ENCODE peak calls at places on chromosomes 2 and 18, in five cellular contexts. Z is breast epithelium, C is COR-L47, W is amniotic stem cell, K is GM12865. J is an unnamed sample.

GRCh38 chr2:23670245-23670592 is 256.7 kb downstream of the ATAD2B start:
- DNase-seq in Z (no peak), C (no peak), W (no peak), K (no peak), J (no peak)

GRCh38 chr2:10790228-10790973 is 22.2 kb downstream of the PDIA6 start:
- DNase-seq in Z (no peak), C (no peak), W (no peak), K (peak), J (no peak)

GRCh38 chr2:236692937-236693336 is 123.3 kb downstream of the ACKR3 start:
- DNase-seq in Z (no peak), C (no peak), W (no peak), K (no peak), J (no peak)

GRCh38 chr18:78612801-78613200 is 366.8 kb upstream of the SALL3 start:
- DNase-seq in Z (peak), C (no peak), W (no peak), K (no peak), J (no peak)

GRCh38 chr18:23703057-23703986 is 14.1 kb downstream of the LAMA3 start:
- DNase-seq in Z (no peak), C (peak), W (peak), K (peak), J (peak)

GRCh38 chr2:46062637-46063412 is 234.4 kb upstream of the EPAS1 start:
- DNase-seq in Z (peak), C (peak), W (peak), K (peak), J (peak)

GRCh38 chr2:197277726-197278259 is 32.8 kb downstream of the ANKRD44 start:
- DNase-seq in Z (no peak), C (no peak), W (no peak), K (no peak), J (no peak)

GRCh38 chr2:111068435-111069058 is 52.2 kb upstream of the BCL2L11 start:
- DNase-seq in Z (peak), C (peak), W (no peak), K (no peak), J (no peak)

GRCh38 chr2:237909801-237910475 is 50.5 kb downstream of the RAMP1 start:
- DNase-seq in Z (no peak), C (no peak), W (no peak), K (no peak), J (no peak)

GRCh38 chr2:215900865-215901264 is 112.5 kb downstream of the MREG start:
- DNase-seq in Z (no peak), C (no peak), W (no peak), K (peak), J (no peak)

GRCh38 chr18:59691046-59691395 is 6.2 kb downstream of the CCBE1 start:
- DNase-seq in Z (no peak), C (peak), W (peak), K (no peak), J (no peak)

GRCh38 chr2:86499326-86499725 is 58.2 kb downstream of the KDM3A start:
- DNase-seq in Z (no peak), C (no peak), W (no peak), K (no peak), J (no peak)

GRCh38 chr2:205060269-205060668 is 515.0 kb downstream of the PARD3B start:
- DNase-seq in Z (no peak), C (no peak), W (peak), K (no peak), J (no peak)

GRCh38 chr18:47287911-47288635 is 36.6 kb upstream of the SKOR2 start:
- DNase-seq in Z (no peak), C (no peak), W (no peak), K (no peak), J (no peak)

GRCh38 chr2:188573453-188573852 is 281.8 kb downstream of the GULP1 start:
- DNase-seq in Z (no peak), C (no peak), W (no peak), K (no peak), J (no peak)

GRCh38 chr2:162149940-162150339 is 2.1 kb downstream of the GCG start:
- DNase-seq in Z (no peak), C (no peak), W (no peak), K (no peak), J (no peak)

GRCh38 chr2:133674433-133675331 is 106.4 kb upstream of the NCKAP5 start:
- DNase-seq in Z (peak), C (peak), W (peak), K (no peak), J (peak)

GRCh38 chr18:49839012-49839411 is 25.7 kb upstream of the ACAA2 start:
- DNase-seq in Z (no peak), C (no peak), W (no peak), K (no peak), J (no peak)

GRCh38 chr2:144508162-144508765 is 11.7 kb downstream of the ZEB2 start:
- DNase-seq in Z (no peak), C (no peak), W (no peak), K (no peak), J (no peak)

GRCh38 chr2:81714817-81715216 is 1410.3 kb upstream of the LRRTM1 start:
- DNase-seq in Z (no peak), C (no peak), W (no peak), K (no peak), J (no peak)

GRCh38 chr2:10410001-10410671 is 38.0 kb downstream of the ODC1 start:
- DNase-seq in Z (no peak), C (no peak), W (no peak), K (peak), J (no peak)

GRCh38 chr18:75365837-75366236 is 61.7 kb downstream of the SMIM21 start:
- DNase-seq in Z (no peak), C (no peak), W (no peak), K (no peak), J (no peak)

GRCh38 chr2:25539141-25539540 is 134.2 kb downstream of the DTNB start:
- DNase-seq in Z (no peak), C (no peak), W (no peak), K (no peak), J (no peak)

GRCh38 chr18:79615586-79615985 is 64.0 kb upstream of the CTDP1 start:
- DNase-seq in Z (no peak), C (no peak), W (no peak), K (no peak), J (no peak)

GRCh38 chr2:226031078-226031937 is 631.8 kb downstream of the NYAP2 start:
- DNase-seq in Z (peak), C (peak), W (peak), K (no peak), J (no peak)

GRCh38 chr2:201090574-201090973 is 18.8 kb downstream of the NDUFB3 start:
- DNase-seq in Z (no peak), C (no peak), W (no peak), K (no peak), J (no peak)

GRCh38 chr2:158968396-158969161 is at the start of gene TANC1:
- DNase-seq in Z (peak), C (peak), W (peak), K (peak), J (peak)

GRCh38 chr2:180571559-180571958 is 408.8 kb upstream of the UBE2E3 start:
- DNase-seq in Z (no peak), C (no peak), W (peak), K (no peak), J (no peak)

GRCh38 chr2:126676814-126677538 is 21.0 kb downstream of the GYPC start:
- DNase-seq in Z (no peak), C (no peak), W (no peak), K (no peak), J (no peak)

GRCh38 chr2:109448946-109449788 is 164.6 kb downstream of the SEPTIN10 start:
- DNase-seq in Z (peak), C (no peak), W (no peak), K (peak), J (no peak)

GRCh38 chr2:64975232-64975791 is 13.9 kb upstream of the SLC1A4 start:
- DNase-seq in Z (peak), C (no peak), W (peak), K (no peak), J (no peak)

GRCh38 chr2:112818094-112818902 is 18.3 kb downstream of the IL1B start:
- DNase-seq in Z (no peak), C (no peak), W (no peak), K (no peak), J (peak)

GRCh38 chr18:46319793-46320192 is 215.6 kb downstream of the HAUS1 start:
- DNase-seq in Z (no peak), C (no peak), W (no peak), K (no peak), J (no peak)

GRCh38 chr18:74942319-74942910 is 266.5 kb downstream of the PTGR3 start:
- DNase-seq in Z (no peak), C (no peak), W (no peak), K (peak), J (peak)

GRCh38 chr2:131488306-131489205 is 3.6 kb downstream of the MZT2A start:
- DNase-seq in Z (no peak), C (no peak), W (no peak), K (no peak), J (no peak)

GRCh38 chr2:235191933-235192332 is 240.1 kb downstream of the SH3BP4 start:
- DNase-seq in Z (no peak), C (no peak), W (no peak), K (no peak), J (no peak)

GRCh38 chr2:166831930-166832329 is 56.4 kb upstream of the XIRP2 start:
- DNase-seq in Z (no peak), C (no peak), W (no peak), K (no peak), J (no peak)

GRCh38 chr2:235779444-235779896 is 285.6 kb downstream of the AGAP1 start:
- DNase-seq in Z (peak), C (peak), W (peak), K (peak), J (peak)

GRCh38 chr2:120245520-120245835 is 7.2 kb upstream of the RALB start:
- DNase-seq in Z (no peak), C (peak), W (no peak), K (no peak), J (no peak)